ENCODE peak calls at places on chromosomes 7 and 10, in ten cellular contexts. T is LoVo, Q is AG09319, K is NCI-H345, N is retina, V is AG20443, Z is astrocyte of the hippocampus, U is T-helper 17 cell, X is Kasumi-1, B is GM23248. H is an unnamed sample.

GRCh38 chr10:36677170-36677768 is 448.1 kb upstream of the ANKRD30A start:
- DNase-seq in T (no peak), Q (no peak), K (peak), N (no peak), V (peak), Z (no peak), U (no peak), X (no peak), B (peak), H (no peak)

GRCh38 chr7:155860840-155861479 is 48.7 kb upstream of the SHH start:
- DNase-seq in T (peak), Q (no peak), K (peak), N (no peak), V (no peak), Z (peak), U (no peak), X (no peak), B (peak), H (no peak)

GRCh38 chr10:71081229-71081560 is 131.2 kb upstream of the UNC5B start:
- DNase-seq in T (no peak), Q (no peak), K (no peak), N (no peak), V (no peak), Z (no peak), U (no peak), X (no peak), B (no peak), H (no peak)

GRCh38 chr10:103661198-103661950 is 167.9 kb downstream of the NEURL1 start:
- DNase-seq in T (no peak), Q (peak), K (no peak), N (peak), V (peak), Z (peak), U (peak), X (peak), B (peak), H (no peak)

GRCh38 chr7:140694592-140694991 is 1.9 kb upstream of the NDUFB2 start:
- DNase-seq in T (no peak), Q (no peak), K (no peak), N (no peak), V (no peak), Z (no peak), U (no peak), X (no peak), B (no peak), H (no peak)

GRCh38 chr10:5413012-5413938 is 918 bp downstream of the NET1 start:
- DNase-seq in T (peak), Q (no peak), K (no peak), N (peak), V (peak), Z (peak), U (no peak), X (peak), B (peak), H (no peak)

GRCh38 chr7:91465595-91466061 is 201.4 kb downstream of the FZD1 start:
- DNase-seq in T (no peak), Q (no peak), K (no peak), N (no peak), V (no peak), Z (peak), U (no peak), X (no peak), B (no peak), H (no peak)

GRCh38 chr7:148717266-148717793 is 18.6 kb downstream of the CUL1 start:
- DNase-seq in T (no peak), Q (no peak), K (no peak), N (no peak), V (no peak), Z (no peak), U (no peak), X (no peak), B (no peak), H (no peak)

GRCh38 chr7:98265841-98266271 is 13.8 kb upstream of the TECPR1 start:
- DNase-seq in T (no peak), Q (no peak), K (no peak), N (no peak), V (peak), Z (peak), U (no peak), X (no peak), B (peak), H (no peak)

GRCh38 chr10:15879058-15879457 is 18.8 kb upstream of the MINDY3 start:
- DNase-seq in T (peak), Q (no peak), K (peak), N (no peak), V (peak), Z (peak), U (no peak), X (peak), B (peak), H (no peak)

GRCh38 chr7:151264615-151265014 is 16.1 kb upstream of the SMARCD3 start:
- DNase-seq in T (no peak), Q (no peak), K (no peak), N (no peak), V (no peak), Z (no peak), U (no peak), X (no peak), B (no peak), H (no peak)

H was measured in HCT116.